ENCODE peak calls at places on chromosomes 5 and 9, in seven cellular contexts. One of them, this sample, is unnamed.

GRCh38 chr9:116002624-116003023 is 151.0 kb upstream of the PAPPA start:
- DNase-seq in MM.1S: no peak
- DNase-seq in endothelial cell: no peak
- DNase-seq in Calu3: no peak
- DNase-seq in pancreas: no peak
- DNase-seq in astrocyte of the spinal cord: peak; percentile 40
- DNase-seq in kidney: no peak
- DNase-seq in this sample: no peak

GRCh38 chr5:62937661-62938558 is 359.3 kb downstream of the LRRC70 start:
- DNase-seq in endothelial cell: no peak
- DNase-seq in kidney: no peak
- DNase-seq in pancreas: no peak
- DNase-seq in astrocyte of the spinal cord: peak; percentile 57
- DNase-seq in MM.1S: no peak
- DNase-seq in Calu3: no peak
- DNase-seq in this sample: no peak

GRCh38 chr5:107402881-107403280 is 267.9 kb downstream of the EFNA5 start:
- DNase-seq in MM.1S: no peak
- DNase-seq in pancreas: no peak
- DNase-seq in Calu3: no peak
- DNase-seq in endothelial cell: no peak
- DNase-seq in kidney: peak; percentile 40
- DNase-seq in astrocyte of the spinal cord: no peak
- DNase-seq in this sample: no peak

GRCh38 chr9:124098141-124098905 is 86.8 kb downstream of the LHX2 start:
- DNase-seq in pancreas: no peak
- DNase-seq in astrocyte of the spinal cord: no peak
- DNase-seq in kidney: no peak
- DNase-seq in Calu3: no peak
- DNase-seq in MM.1S: no peak
- DNase-seq in endothelial cell: no peak
- DNase-seq in this sample: no peak

GRCh38 chr9:36341936-36342577 is 58.0 kb downstream of the RNF38 start:
- DNase-seq in Calu3: no peak
- DNase-seq in MM.1S: peak; percentile 74
- DNase-seq in kidney: no peak
- DNase-seq in endothelial cell: no peak
- DNase-seq in astrocyte of the spinal cord: no peak
- DNase-seq in pancreas: no peak
- DNase-seq in this sample: peak; percentile 23

GRCh38 chr9:69190866-69191672 is 17.0 kb downstream of the TJP2 start:
- DNase-seq in endothelial cell: no peak
- DNase-seq in astrocyte of the spinal cord: no peak
- DNase-seq in pancreas: no peak
- DNase-seq in Calu3: no peak
- DNase-seq in kidney: no peak
- DNase-seq in MM.1S: no peak
- DNase-seq in this sample: no peak

GRCh38 chr9:121774715-121775613 is 123.5 kb downstream of the DAB2IP start:
- DNase-seq in pancreas: no peak
- DNase-seq in endothelial cell: no peak
- DNase-seq in astrocyte of the spinal cord: no peak
- DNase-seq in kidney: peak; percentile 46
- DNase-seq in Calu3: no peak
- DNase-seq in MM.1S: no peak
- DNase-seq in this sample: no peak

GRCh38 chr5:110727025-110727314 is 499 bp upstream of the TMEM232 start:
- DNase-seq in kidney: no peak
- DNase-seq in endothelial cell: no peak
- DNase-seq in astrocyte of the spinal cord: no peak
- DNase-seq in MM.1S: peak; percentile 52
- DNase-seq in pancreas: no peak
- DNase-seq in Calu3: no peak
- DNase-seq in this sample: peak; percentile 23

GRCh38 chr5:110757118-110757729 is 18.4 kb downstream of the SLC25A46 start:
- DNase-seq in astrocyte of the spinal cord: peak; percentile 71
- DNase-seq in pancreas: no peak
- DNase-seq in MM.1S: peak; percentile 47
- DNase-seq in endothelial cell: peak; percentile 28
- DNase-seq in Calu3: peak; percentile 46
- DNase-seq in kidney: no peak
- DNase-seq in this sample: no peak

GRCh38 chr5:88269222-88269771 is 652 bp upstream of the TMEM161B start:
- DNase-seq in astrocyte of the spinal cord: peak; percentile 15
- DNase-seq in endothelial cell: no peak
- DNase-seq in kidney: no peak
- DNase-seq in Calu3: peak; percentile 22
- DNase-seq in MM.1S: peak; percentile 45
- DNase-seq in pancreas: peak; percentile 28
- DNase-seq in this sample: no peak

GRCh38 chr5:96816430-96816939 is 8.7 kb upstream of the ERAP1 start:
- DNase-seq in endothelial cell: no peak
- DNase-seq in pancreas: no peak
- DNase-seq in Calu3: no peak
- DNase-seq in kidney: no peak
- DNase-seq in astrocyte of the spinal cord: no peak
- DNase-seq in MM.1S: peak; percentile 98
- DNase-seq in this sample: peak; percentile 25

GRCh38 chr5:92518318-92518913 is 1062.6 kb downstream of the NR2F1-AS1 start:
- DNase-seq in kidney: no peak
- DNase-seq in Calu3: peak; percentile 32
- DNase-seq in astrocyte of the spinal cord: peak; percentile 57
- DNase-seq in endothelial cell: peak; percentile 6
- DNase-seq in MM.1S: peak; percentile 72
- DNase-seq in pancreas: peak; percentile 10
- DNase-seq in this sample: peak; percentile 48

GRCh38 chr5:5564884-5565283 is 142.4 kb downstream of the ICE1 start:
- DNase-seq in endothelial cell: no peak
- DNase-seq in astrocyte of the spinal cord: no peak
- DNase-seq in Calu3: no peak
- DNase-seq in pancreas: no peak
- DNase-seq in MM.1S: no peak
- DNase-seq in kidney: no peak
- DNase-seq in this sample: no peak

GRCh38 chr5:97224112-97224750 is 41.2 kb upstream of the RIOK2 start:
- DNase-seq in kidney: no peak
- DNase-seq in pancreas: no peak
- DNase-seq in endothelial cell: no peak
- DNase-seq in Calu3: no peak
- DNase-seq in MM.1S: no peak
- DNase-seq in astrocyte of the spinal cord: peak; percentile 32
- DNase-seq in this sample: no peak

GRCh38 chr9:138122676-138123075 is 245.1 kb downstream of the CACNA1B start:
- DNase-seq in kidney: peak; percentile 36
- DNase-seq in MM.1S: no peak
- DNase-seq in astrocyte of the spinal cord: no peak
- DNase-seq in Calu3: no peak
- DNase-seq in endothelial cell: no peak
- DNase-seq in pancreas: no peak
- DNase-seq in this sample: no peak

GRCh38 chr5:36657563-36657995 is 51.2 kb downstream of the SLC1A3 start:
- DNase-seq in astrocyte of the spinal cord: peak; percentile 99
- DNase-seq in kidney: no peak
- DNase-seq in Calu3: peak; percentile 57
- DNase-seq in endothelial cell: no peak
- DNase-seq in pancreas: peak; percentile 52
- DNase-seq in MM.1S: no peak
- DNase-seq in this sample: no peak

GRCh38 chr5:1312206-1312605 is 17.3 kb upstream of the TERT start:
- DNase-seq in astrocyte of the spinal cord: no peak
- DNase-seq in Calu3: no peak
- DNase-seq in kidney: peak; percentile 35
- DNase-seq in pancreas: peak; percentile 4
- DNase-seq in MM.1S: peak; percentile 41
- DNase-seq in endothelial cell: no peak
- DNase-seq in this sample: no peak

DNA sequence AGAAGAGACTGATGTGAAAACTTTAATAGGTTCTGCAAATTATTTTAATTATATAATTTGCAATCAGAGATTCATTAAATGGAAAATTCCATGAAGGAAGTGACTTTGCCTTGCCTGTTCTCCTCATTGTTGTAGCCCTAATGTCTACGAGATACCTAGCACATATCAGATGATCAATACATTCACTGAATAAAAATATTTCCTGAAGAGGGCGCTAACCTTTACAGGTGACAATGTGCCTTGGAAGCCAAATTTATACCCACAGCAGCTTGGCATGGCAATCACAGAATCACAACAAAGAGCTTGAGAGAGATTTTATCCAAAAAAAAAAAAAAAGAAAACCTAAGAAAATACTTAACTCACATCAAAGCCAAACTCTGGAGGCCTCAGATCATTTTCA is 17.4 kb downstream of the HAUS6 start:
- DNase-seq in Calu3: no peak
- DNase-seq in kidney: no peak
- DNase-seq in endothelial cell: no peak
- DNase-seq in pancreas: no peak
- DNase-seq in astrocyte of the spinal cord: no peak
- DNase-seq in MM.1S: no peak
- DNase-seq in this sample: peak; percentile 30
- TF ChIP-seq CTCF in Calu3: no peak
- TF ChIP-seq CTCF in kidney: peak; percentile 12
- TF ChIP-seq CTCF in endothelial cell: peak; percentile 36
- TF ChIP-seq CTCF in pancreas: no peak
- TF ChIP-seq CTCF in astrocyte of the spinal cord: peak; percentile 30
- TF ChIP-seq CTCF in MM.1S: peak; percentile 21
- TF ChIP-seq CTCF in this sample: peak; percentile 29

GRCh38 chr9:882416-882931 is 41.0 kb downstream of the DMRT1 start:
- DNase-seq in pancreas: no peak
- DNase-seq in MM.1S: no peak
- DNase-seq in astrocyte of the spinal cord: no peak
- DNase-seq in kidney: no peak
- DNase-seq in Calu3: no peak
- DNase-seq in endothelial cell: no peak
- DNase-seq in this sample: no peak
- TF ChIP-seq CTCF in pancreas: no peak
- TF ChIP-seq CTCF in MM.1S: no peak
- TF ChIP-seq CTCF in astrocyte of the spinal cord: no peak
- TF ChIP-seq CTCF in kidney: no peak
- TF ChIP-seq CTCF in Calu3: no peak
- TF ChIP-seq CTCF in endothelial cell: peak; percentile 30
- TF ChIP-seq CTCF in this sample: no peak

GRCh38 chr5:73299665-73300435 is 126.9 kb downstream of the TMEM174 start:
- DNase-seq in MM.1S: no peak
- DNase-seq in astrocyte of the spinal cord: peak; percentile 73
- DNase-seq in pancreas: no peak
- DNase-seq in kidney: no peak
- DNase-seq in endothelial cell: no peak
- DNase-seq in Calu3: no peak
- DNase-seq in this sample: peak; percentile 27

GRCh38 chr5:73300520-73301207 is 127.7 kb downstream of the TMEM174 start:
- DNase-seq in kidney: no peak
- DNase-seq in Calu3: no peak
- DNase-seq in pancreas: no peak
- DNase-seq in astrocyte of the spinal cord: no peak
- DNase-seq in endothelial cell: no peak
- DNase-seq in MM.1S: no peak
- DNase-seq in this sample: no peak

GRCh38 chr5:73298251-73299016 is 125.4 kb downstream of the TMEM174 start:
- DNase-seq in Calu3: no peak
- DNase-seq in endothelial cell: no peak
- DNase-seq in kidney: peak; percentile 72
- DNase-seq in pancreas: no peak
- DNase-seq in astrocyte of the spinal cord: peak; percentile 68
- DNase-seq in MM.1S: no peak
- DNase-seq in this sample: peak; percentile 32

GRCh38 chr5:73297430-73297829 is 124.4 kb downstream of the TMEM174 start:
- DNase-seq in astrocyte of the spinal cord: no peak
- DNase-seq in Calu3: no peak
- DNase-seq in MM.1S: no peak
- DNase-seq in kidney: no peak
- DNase-seq in pancreas: no peak
- DNase-seq in endothelial cell: no peak
- DNase-seq in this sample: peak; percentile 28

DNA sequence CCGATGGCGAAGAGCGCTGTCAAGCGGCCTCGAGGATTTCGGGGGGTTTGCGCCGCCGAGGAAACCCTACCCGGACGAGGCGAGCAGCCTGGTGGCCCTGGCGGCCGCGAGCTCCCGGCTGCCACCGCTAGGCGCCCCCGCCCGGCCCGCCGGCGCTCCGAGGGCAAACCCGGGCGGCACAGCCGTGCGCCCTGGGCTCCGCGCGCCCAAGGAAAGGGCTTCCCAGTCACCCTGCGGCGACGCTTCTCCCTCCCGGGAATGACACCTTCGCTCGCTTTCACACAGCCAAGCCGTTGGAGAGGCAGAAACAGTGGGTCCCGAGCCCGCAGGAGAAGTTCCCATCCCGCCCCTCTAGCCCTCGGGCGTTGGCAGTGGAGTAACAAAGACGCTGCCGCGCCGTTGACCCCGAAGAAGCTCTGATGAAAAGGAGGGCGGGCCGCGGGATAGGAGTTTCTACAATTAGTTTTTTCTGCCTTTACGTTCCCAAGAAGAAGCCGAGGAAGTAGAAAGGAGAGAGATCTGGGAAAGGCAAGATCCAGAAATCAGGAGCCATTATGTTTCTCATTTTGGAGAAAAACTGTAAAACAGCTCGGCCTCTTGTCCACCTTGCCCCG is 126.1 kb downstream of the TMEM174 start:
- DNase-seq in pancreas: no peak
- DNase-seq in astrocyte of the spinal cord: peak; percentile 44
- DNase-seq in endothelial cell: peak; percentile 63
- DNase-seq in MM.1S: no peak
- DNase-seq in Calu3: peak; percentile 74
- DNase-seq in kidney: peak; percentile 68
- DNase-seq in this sample: peak; percentile 51
- TF ChIP-seq CTCF in pancreas: no peak
- TF ChIP-seq CTCF in astrocyte of the spinal cord: peak; percentile 19
- TF ChIP-seq CTCF in endothelial cell: peak; percentile 51
- TF ChIP-seq CTCF in MM.1S: no peak
- TF ChIP-seq CTCF in Calu3: peak; percentile 57
- TF ChIP-seq CTCF in kidney: no peak
- TF ChIP-seq CTCF in this sample: no peak

DNA sequence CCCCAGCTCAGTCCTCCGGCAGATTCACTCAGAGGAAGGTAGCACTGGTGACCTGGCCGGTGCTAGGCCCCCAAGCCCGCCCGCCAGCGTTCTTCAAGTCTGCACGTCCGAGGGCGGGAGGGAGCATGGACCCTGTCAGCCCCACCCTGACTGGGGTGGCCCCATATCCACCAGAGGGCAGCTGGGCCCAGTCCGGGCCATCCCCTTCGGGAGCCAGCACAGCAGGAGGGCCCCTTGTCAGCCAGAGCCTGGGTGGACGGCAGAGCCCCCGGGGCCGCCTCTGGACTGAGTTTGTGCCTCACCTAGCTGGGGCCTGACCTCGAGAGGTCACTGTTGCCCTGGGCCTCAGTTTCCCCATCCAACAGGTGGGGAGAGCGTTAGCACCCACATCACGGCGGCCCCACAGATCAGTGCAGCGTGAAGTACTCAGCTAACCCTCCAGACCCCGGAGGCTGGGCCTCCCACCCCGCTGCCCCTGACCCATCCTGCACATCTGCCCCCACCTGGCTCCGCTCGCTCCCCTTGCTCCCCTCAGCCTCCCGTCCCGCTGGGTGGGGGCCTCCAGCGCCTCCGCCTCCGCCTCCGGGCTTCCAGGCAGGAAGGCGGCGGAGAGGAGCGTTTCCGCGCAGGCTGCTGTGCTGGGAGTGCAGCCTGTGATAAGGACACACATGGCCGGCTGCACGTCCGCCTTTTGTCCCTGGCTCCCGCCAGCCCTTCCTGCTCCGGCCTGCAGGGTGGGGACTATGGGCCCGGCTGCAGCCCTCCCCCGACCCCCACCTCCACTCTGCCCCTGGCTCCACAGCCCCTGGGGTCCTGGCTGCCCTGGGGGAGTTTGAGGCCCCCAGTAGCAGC is 16.6 kb upstream of the EGFL7 start:
- DNase-seq in pancreas: peak; percentile 18
- DNase-seq in endothelial cell: peak; percentile 92
- DNase-seq in astrocyte of the spinal cord: no peak
- DNase-seq in MM.1S: no peak
- DNase-seq in Calu3: no peak
- DNase-seq in kidney: peak; percentile 94
- DNase-seq in this sample: no peak
- TF ChIP-seq CTCF in pancreas: no peak
- TF ChIP-seq CTCF in endothelial cell: no peak
- TF ChIP-seq CTCF in astrocyte of the spinal cord: no peak
- TF ChIP-seq CTCF in MM.1S: no peak
- TF ChIP-seq CTCF in Calu3: no peak
- TF ChIP-seq CTCF in kidney: no peak
- TF ChIP-seq CTCF in this sample: no peak